ENCODE peak calls at places on chromosomes 16 and 17, in four cellular contexts. C is spleen, A is body of pancreas, J is MM.1S. V is an unnamed sample. For H3K4me1 and H3K36me3, the result is how much of the 10 kb centered on the place peaks cover.

GRCh38 chr17:52145496-52145895 is 13.0 kb downstream of the CA10 start:
- DNase-seq in C (no peak), A (no peak), J (peak), V (no peak)

GRCh38 chr16:56295059-56295673 is 103.9 kb downstream of the GNAO1 start:
- DNase-seq in C (no peak), A (no peak), J (no peak), V (no peak)

GRCh38 chr16:12750554-12750918 is 53.2 kb downstream of the CPPED1 start:
- DNase-seq in C (no peak), A (no peak), J (no peak), V (no peak)

GRCh38 chr17:71985111-71986039 is 135.4 kb upstream of the SOX9 start:
- DNase-seq in C (no peak), A (no peak), J (no peak), V (no peak)

GRCh38 chr17:45976391-45976754 is 22.7 kb upstream of the STH start:
- DNase-seq in C (no peak), A (no peak), J (no peak), V (no peak)

GRCh38 chr17:56808503-56808902 is 25.2 kb downstream of the C17orf67 start:
- DNase-seq in C (no peak), A (no peak), J (no peak), V (no peak)

GRCh38 chr16:28843766-28844165 is 2.4 kb downstream of the TUFM start:
- DNase-seq in C (peak), A (no peak), J (no peak), V (no peak)

GRCh38 chr16:74654536-74654935 is 12.1 kb downstream of the RFWD3 start:
- DNase-seq in C (no peak), A (no peak), J (no peak), V (no peak)

GRCh38 chr17:56699186-56699895 is 105.8 kb downstream of the NOG start:
- DNase-seq in C (no peak), A (peak), J (no peak), V (no peak)

GRCh38 chr17:28572294-28573099 is 1.2 kb upstream of the PIGS start:
- DNase-seq in C (no peak), A (no peak), J (no peak), V (no peak)

GRCh38 chr16:82004651-82005490 is 6.4 kb downstream of the SDR42E1 start:
- DNase-seq in C (no peak), A (peak), J (no peak), V (no peak)

GRCh38 chr16:81462683-81463082 is 18.1 kb downstream of the CMIP start:
- DNase-seq in C (no peak), A (no peak), J (no peak), V (no peak)

GRCh38 chr16:62853887-62854286 is 817.6 kb upstream of the CDH8 start:
- DNase-seq in C (no peak), A (no peak), J (no peak), V (no peak)

GRCh38 chr16:31265329-31266245 is 5.8 kb downstream of the ITGAM start:
- DNase-seq in C (peak), A (peak), J (peak), V (peak)

GRCh38 chr16:1420111-1420539 is 422 bp downstream of the UQCC4 start:
- DNase-seq in C (no peak), A (no peak), J (no peak), V (no peak)

GRCh38 chr16:49934557-49935260 is 78.8 kb upstream of the ZNF423 start:
- DNase-seq in C (no peak), A (no peak), J (no peak), V (no peak)

GRCh38 chr16:81964808-81965207 is 46.5 kb downstream of the SDR42E1 start:
- DNase-seq in C (no peak), A (no peak), J (no peak), V (no peak)

GRCh38 chr17:75047398-75048098 is 523 bp downstream of the KCTD2 start:
- DNase-seq in C (peak), A (peak), J (peak), V (peak)

GRCh38 chr16:71658771-71659170 is 32.8 kb downstream of the MARVELD3 start:
- DNase-seq in C (no peak), A (no peak), J (no peak), V (no peak)

GRCh38 chr17:7767425-7768021 is 50.0 kb downstream of the DNAH2 start:
- DNase-seq in C (peak), A (peak), J (no peak), V (no peak)

DNA sequence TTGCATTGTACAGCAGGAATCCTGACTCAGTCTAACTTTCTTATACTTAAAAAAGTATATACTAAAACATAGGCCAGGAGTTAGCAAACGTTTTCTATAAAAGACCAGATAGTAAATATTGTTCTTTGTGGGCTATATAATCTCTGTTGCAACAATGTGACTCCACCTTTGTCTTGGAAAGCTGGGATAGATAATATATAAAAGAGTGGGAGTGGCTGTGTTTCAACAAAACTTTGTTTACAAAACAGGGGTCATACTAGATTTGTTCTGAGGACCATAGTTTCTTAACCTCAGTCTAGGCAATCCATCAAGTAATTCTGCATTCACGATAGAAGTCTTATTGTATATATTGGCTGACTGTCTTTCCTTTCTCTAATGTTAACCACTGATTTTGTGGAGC is 9.0 kb upstream of the TBC1D3B start:
- DNase-seq in C (no peak), A (no peak), J (peak), V (no peak)
- H3K4me1 ChIP-seq in C (under half), A (under half), J (under half), V (under half)

GRCh38 chr17:19508327-19508867 is 25.3 kb upstream of the SLC47A1 start:
- DNase-seq in C (peak), A (peak), J (no peak), V (peak)

GRCh38 chr17:19502517-19502916 is 31.1 kb upstream of the SLC47A1 start:
- DNase-seq in C (no peak), A (no peak), J (no peak), V (peak)

GRCh38 chr17:19510903-19511302 is 22.8 kb upstream of the SLC47A1 start:
- DNase-seq in C (no peak), A (no peak), J (no peak), V (no peak)

GRCh38 chr17:19507673-19508326 is 25.9 kb upstream of the SLC47A1 start:
- DNase-seq in C (peak), A (peak), J (peak), V (peak)
- TF ChIP-seq CTCF in C (no peak), A (peak), J (no peak), V (no peak)

DNA sequence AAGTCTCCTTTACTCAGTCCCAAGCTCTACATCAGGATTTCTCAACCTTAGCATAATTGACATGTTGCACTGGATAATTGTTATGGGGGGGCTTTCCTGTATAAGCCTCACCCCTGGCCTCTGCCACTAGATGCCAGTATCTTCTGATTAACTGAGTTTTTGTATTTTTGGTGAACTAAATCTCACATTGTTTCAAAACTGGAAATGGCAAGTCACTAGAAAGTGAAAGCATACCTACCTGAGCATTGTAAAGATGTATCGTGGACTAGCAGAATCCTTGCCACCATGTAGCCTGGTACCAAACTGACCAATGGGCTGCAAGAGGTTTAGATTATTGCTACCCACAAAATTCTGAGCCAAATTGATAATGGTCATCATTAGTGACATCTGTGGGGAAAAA is 15.0 kb downstream of the TOP2A start:
- DNase-seq in C (no peak), A (no peak), J (no peak), V (no peak)
- H3K36me3 ChIP-seq in C (under half), A (under half), J (half or more), V (under half)

DNA sequence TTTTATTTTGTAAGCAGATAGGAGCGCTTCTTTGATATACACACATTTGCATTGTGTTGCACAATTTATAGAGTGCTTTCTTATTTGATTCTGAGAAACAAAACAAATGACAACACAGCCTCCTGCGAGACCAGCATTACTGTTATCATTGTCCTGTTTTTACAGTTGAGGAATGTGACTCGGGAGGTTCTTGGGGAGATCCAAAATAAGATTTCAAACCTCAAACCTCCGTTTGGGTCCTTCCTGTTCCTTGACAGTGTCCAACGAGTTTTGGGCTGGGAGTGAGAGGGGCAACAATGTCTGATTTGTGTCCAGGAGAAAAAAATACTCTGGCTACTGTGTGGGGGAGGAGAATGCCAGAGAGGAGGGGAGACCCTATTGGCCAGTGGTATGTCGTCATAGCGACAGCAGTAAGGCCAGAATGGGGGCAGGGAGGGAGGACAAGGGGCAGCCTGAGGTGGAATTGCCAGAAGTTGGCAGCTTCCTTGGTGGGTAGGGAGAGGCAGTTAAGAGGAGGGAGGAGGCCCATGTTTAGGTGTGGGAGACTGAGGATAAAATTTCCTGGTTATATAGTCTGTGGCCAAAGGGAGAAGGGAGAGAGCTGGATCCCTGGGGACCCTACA is 45.5 kb downstream of the TMEM132E start:
- DNase-seq in C (no peak), A (no peak), J (no peak), V (no peak)
- H3K4me1 ChIP-seq in C (under half), A (under half), J (under half), V (under half)

GRCh38 chr17:17275991-17276390 is 5.1 kb downstream of the COPS3 start:
- DNase-seq in C (no peak), A (no peak), J (no peak), V (no peak)

GRCh38 chr17:17264430-17264829 is 16.6 kb downstream of the COPS3 start:
- DNase-seq in C (no peak), A (no peak), J (no peak), V (no peak)

DNA sequence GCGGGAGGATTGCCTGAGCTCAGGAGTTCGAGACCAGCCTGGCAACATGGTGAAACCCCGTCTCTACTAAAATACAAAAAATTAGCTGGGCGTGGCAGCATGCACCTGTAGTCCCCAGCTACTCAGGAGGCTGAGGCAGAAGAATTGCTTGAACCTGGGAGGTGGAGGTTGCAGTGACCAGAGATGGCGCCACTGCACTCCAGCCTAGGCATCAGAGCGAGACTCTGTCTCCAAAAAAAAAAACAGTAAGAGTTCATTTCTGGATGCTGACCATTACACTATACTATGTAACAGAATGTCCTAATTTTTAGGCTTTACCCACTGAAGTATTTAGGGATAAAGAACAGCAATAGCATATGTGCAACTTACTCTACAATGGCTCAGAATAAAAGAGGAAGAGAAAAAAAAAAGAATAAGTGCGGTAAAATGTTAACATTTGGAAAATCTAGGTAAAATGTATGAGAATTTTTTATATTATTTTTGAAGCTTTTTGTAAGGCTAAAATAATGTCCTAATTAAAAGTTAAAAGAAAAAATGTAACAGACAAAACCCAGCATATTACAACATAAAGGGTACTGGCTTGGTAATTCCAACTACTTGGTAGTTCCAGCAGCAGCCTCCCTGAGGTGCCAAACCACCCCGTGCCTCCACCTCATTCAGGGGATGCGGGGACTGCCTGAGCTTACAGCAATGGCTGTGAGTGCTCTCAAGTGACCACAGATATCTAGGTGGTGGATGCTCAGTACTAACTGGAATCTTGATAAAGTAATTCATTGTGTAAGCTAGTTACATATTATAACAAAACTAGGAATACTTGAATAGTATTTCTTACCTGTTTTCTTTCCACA is 10.9 kb downstream of the COPS3 start:
- DNase-seq in C (no peak), A (no peak), J (peak), V (peak)
- TF ChIP-seq CTCF in C (no peak), A (no peak), J (peak), V (peak)

GRCh38 chr17:77215281-77215680 is 74.5 kb downstream of the SEC14L1 start:
- DNase-seq in C (no peak), A (no peak), J (no peak), V (no peak)
- H3K36me3 ChIP-seq in C (under half), A (under half), J (under half), V (under half)

V was measured in CD8-positive, alpha-beta T cell.